ENCODE peak calls at places on chromosomes 4 and X, in seven cellular contexts. Y is cardiac muscle cell; K is AG04449; A is natural killer cell treated with Interleukin-12 subunit alpha and Interleukin-12 subunit beta and Interleukin-15 and Interleukin-18, amount 100 ng/mL, for 72 hours; W is uterus; X is NCI-H1105; R is NCI-H2029. Q is an unnamed sample.

GRCh38 chrX:55640854-55641253 is 17.7 kb downstream of the FOXR2 start:
- DNase-seq in R (no peak), K (no peak), A (no peak), W (no peak), Y (no peak), X (no peak), Q (no peak)

GRCh38 chrX:56554870-56555269 is 8.6 kb upstream of the UBQLN2 start:
- DNase-seq in W (no peak), A (no peak), Y (no peak), K (no peak), X (no peak), R (no peak), Q (no peak)

GRCh38 chr4:136650541-136651277 is 881.6 kb downstream of the PCDH18 start:
- DNase-seq in K (no peak), W (no peak), A (no peak), R (peak), Y (no peak), X (peak), Q (no peak)

GRCh38 chr4:137310156-137310555 is 222.1 kb downstream of the PCDH18 start:
- DNase-seq in W (no peak), K (no peak), X (no peak), Y (no peak), R (no peak), A (no peak), Q (no peak)

GRCh38 chr4:64479338-64479737 is 70.1 kb upstream of the TECRL start:
- DNase-seq in A (no peak), Y (no peak), W (no peak), X (no peak), K (no peak), R (no peak), Q (no peak)

GRCh38 chr4:19721587-19721986 is 530.1 kb upstream of the SLIT2 start:
- DNase-seq in R (no peak), W (no peak), A (no peak), Y (no peak), X (no peak), K (no peak), Q (no peak)

GRCh38 chr4:168208957-168209614 is 109.5 kb downstream of the DDX60 start:
- DNase-seq in X (no peak), A (no peak), R (no peak), Y (no peak), W (no peak), K (no peak), Q (no peak)

GRCh38 chrX:64976673-64977040 is 407 bp upstream of the ZC4H2 start:
- DNase-seq in W (no peak), Y (no peak), X (no peak), R (no peak), A (no peak), K (no peak), Q (no peak)

GRCh38 chrX:72635930-72636329 is 63.3 kb upstream of the HDAC8 start:
- DNase-seq in Y (no peak), W (no peak), A (no peak), R (no peak), K (no peak), X (no peak), Q (no peak)

GRCh38 chrX:47523297-47523696 is 37.7 kb upstream of the ARAF start:
- DNase-seq in X (peak), A (peak), K (no peak), W (peak), Y (peak), R (peak), Q (peak)

GRCh38 chr4:8281519-8282133 is 12.1 kb downstream of the HTRA3 start:
- DNase-seq in W (peak), Y (no peak), K (peak), X (no peak), A (no peak), R (no peak), Q (peak)

GRCh38 chrX:38679695-38680094 is 118.4 kb downstream of the TSPAN7 start:
- DNase-seq in R (no peak), X (no peak), W (no peak), A (no peak), K (no peak), Y (no peak), Q (no peak)

GRCh38 chrX:141220342-141221008 is 21.8 kb downstream of the SPANXC start:
- DNase-seq in K (peak), Y (no peak), X (no peak), A (no peak), R (no peak), W (no peak), Q (no peak)

GRCh38 chrX:138886769-138887168 is 175.3 kb upstream of the FGF13 start:
- DNase-seq in R (no peak), A (no peak), W (no peak), X (peak), Y (no peak), K (no peak), Q (no peak)

GRCh38 chr4:59339631-59340030 is 1860.5 kb upstream of the ADGRL3 start:
- DNase-seq in R (no peak), K (no peak), Y (peak), A (no peak), W (no peak), X (no peak), Q (no peak)

GRCh38 chr4:102627831-102628523 is 126.8 kb downstream of the NFKB1 start:
- DNase-seq in A (no peak), Y (no peak), W (no peak), X (no peak), R (no peak), K (no peak), Q (no peak)

GRCh38 chr4:76251448-76252270 is at the start of gene FAM47E:
- DNase-seq in X (peak), K (no peak), A (no peak), Y (peak), R (peak), W (peak), Q (peak)

GRCh38 chr4:130808492-130808891 is 1712.5 kb downstream of the C4orf33 start:
- DNase-seq in W (no peak), X (no peak), K (no peak), A (no peak), R (peak), Y (peak), Q (no peak)

GRCh38 chr4:155578726-155579385 is 87.8 kb upstream of the GUCY1A1 start:
- DNase-seq in A (no peak), R (no peak), W (no peak), X (no peak), K (no peak), Y (no peak), Q (no peak)

GRCh38 chrX:143336261-143336660 is 181.0 kb downstream of the SPANXN3 start:
- DNase-seq in X (no peak), K (no peak), R (no peak), Y (no peak), A (no peak), W (no peak), Q (no peak)

GRCh38 chrX:20718592-20718991 is 451.9 kb upstream of the RPS6KA3 start:
- DNase-seq in R (no peak), W (no peak), K (no peak), X (no peak), Y (no peak), A (no peak), Q (no peak)

GRCh38 chr4:103424853-103425252 is 226.7 kb upstream of the CENPE start:
- DNase-seq in X (no peak), K (no peak), A (no peak), R (peak), Y (no peak), W (no peak), Q (no peak)

GRCh38 chr4:77820836-77821561 is 1.8 kb upstream of the CNOT6L start:
- DNase-seq in Y (no peak), X (peak), R (no peak), A (peak), W (no peak), K (no peak), Q (no peak)

GRCh38 chrX:150736478-150736877 is 43.3 kb downstream of the MTMR1 start:
- DNase-seq in R (no peak), Y (no peak), A (no peak), K (no peak), X (no peak), W (no peak), Q (no peak)

GRCh38 chr4:80361329-80361900 is 25.9 kb downstream of the CFAP299 start:
- DNase-seq in X (peak), A (no peak), R (peak), Y (peak), K (no peak), W (no peak), Q (no peak)

GRCh38 chrX:11427082-11428033 is 134.1 kb downstream of the AMELX start:
- DNase-seq in X (no peak), R (no peak), W (peak), A (no peak), Y (peak), K (no peak), Q (peak)

GRCh38 chr4:48639816-48640215 is 140.3 kb downstream of the FRYL start:
- DNase-seq in X (no peak), W (no peak), R (no peak), K (no peak), Y (no peak), A (no peak), Q (no peak)

GRCh38 chr4:25650271-25650670 is 5.4 kb upstream of the SLC34A2 start:
- DNase-seq in R (no peak), K (no peak), X (no peak), W (no peak), Y (no peak), A (no peak), Q (no peak)

GRCh38 chrX:11470231-11470630 is 177.0 kb downstream of the AMELX start:
- DNase-seq in Y (no peak), X (peak), K (peak), R (no peak), W (no peak), A (no peak), Q (no peak)

GRCh38 chr4:37976513-37976912 is 16.3 kb downstream of the PTTG2 start:
- DNase-seq in Y (no peak), R (no peak), A (no peak), X (no peak), K (no peak), W (no peak), Q (no peak)

GRCh38 chr4:69787879-69788278 is 27.5 kb upstream of the SULT1B1 start:
- DNase-seq in A (no peak), X (no peak), K (no peak), Y (no peak), R (no peak), W (no peak), Q (no peak)

GRCh38 chr4:141416219-141416618 is 195.5 kb downstream of the ZNF330 start:
- DNase-seq in K (no peak), A (no peak), Y (no peak), X (no peak), R (no peak), W (no peak), Q (no peak)

GRCh38 chr4:186948361-186949291 is 225.0 kb upstream of the FAT1 start:
- DNase-seq in A (no peak), K (no peak), X (no peak), R (no peak), W (no peak), Y (peak), Q (no peak)

GRCh38 chr4:54568184-54568583 is 89.6 kb upstream of the KIT start:
- DNase-seq in X (no peak), W (no peak), Y (no peak), A (no peak), R (no peak), K (peak), Q (no peak)